ENCODE peak calls at places on chromosomes 4 and X, in nine cellular contexts. One of them, this sample, is unnamed.
A peak's percentile ranks its signal among the peaks of the same experiment; 100 is the strongest.

GRCh38 chrX:150513564-150513963 is 54.9 kb upstream of the MTM1 start:
- DNase-seq in neural progenitor cell: peak; percentile 28
- DNase-seq in heart right ventricle: no peak
- DNase-seq in tibial nerve: no peak
- DNase-seq in choroid plexus epithelial cell: no peak
- DNase-seq in OCI-LY7: no peak
- DNase-seq in heart left ventricle: no peak
- DNase-seq in MCF 10A: no peak
- DNase-seq in bronchial epithelial cell: no peak
- DNase-seq in this sample: no peak

GRCh38 chr4:177351611-177352010 is 41.9 kb downstream of the NEIL3 start:
- DNase-seq in neural progenitor cell: no peak
- DNase-seq in heart right ventricle: no peak
- DNase-seq in tibial nerve: no peak
- DNase-seq in choroid plexus epithelial cell: no peak
- DNase-seq in OCI-LY7: no peak
- DNase-seq in heart left ventricle: no peak
- DNase-seq in MCF 10A: no peak
- DNase-seq in bronchial epithelial cell: no peak
- DNase-seq in this sample: no peak

GRCh38 chr4:21655100-21655499 is 293.5 kb downstream of the KCNIP4 start:
- DNase-seq in neural progenitor cell: no peak
- DNase-seq in heart right ventricle: no peak
- DNase-seq in tibial nerve: no peak
- DNase-seq in choroid plexus epithelial cell: no peak
- DNase-seq in OCI-LY7: no peak
- DNase-seq in heart left ventricle: no peak
- DNase-seq in MCF 10A: no peak
- DNase-seq in bronchial epithelial cell: no peak
- DNase-seq in this sample: no peak

GRCh38 chr4:25367004-25367621 is 9.9 kb upstream of the ANAPC4 start:
- DNase-seq in neural progenitor cell: peak; percentile 46
- DNase-seq in heart right ventricle: no peak
- DNase-seq in tibial nerve: no peak
- DNase-seq in choroid plexus epithelial cell: peak; percentile 77
- DNase-seq in OCI-LY7: peak; percentile 58
- DNase-seq in heart left ventricle: no peak
- DNase-seq in MCF 10A: peak; percentile 58
- DNase-seq in bronchial epithelial cell: peak; percentile 44
- DNase-seq in this sample: no peak

GRCh38 chr4:101345596-101346311 is 1.6 kb downstream of the PPP3CA start:
- DNase-seq in neural progenitor cell: peak; percentile 61
- DNase-seq in heart right ventricle: peak; percentile 69
- DNase-seq in tibial nerve: peak; percentile 43
- DNase-seq in choroid plexus epithelial cell: peak; percentile 54
- DNase-seq in OCI-LY7: peak; percentile 52
- DNase-seq in heart left ventricle: peak; percentile 78
- DNase-seq in MCF 10A: peak; percentile 52
- DNase-seq in bronchial epithelial cell: peak; percentile 11
- DNase-seq in this sample: peak; percentile 36

GRCh38 chr4:40969499-40969898 is 219.7 kb downstream of the NSUN7 start:
- DNase-seq in neural progenitor cell: no peak
- DNase-seq in heart right ventricle: no peak
- DNase-seq in tibial nerve: no peak
- DNase-seq in choroid plexus epithelial cell: peak; percentile 38
- DNase-seq in OCI-LY7: no peak
- DNase-seq in heart left ventricle: no peak
- DNase-seq in MCF 10A: no peak
- DNase-seq in bronchial epithelial cell: no peak
- DNase-seq in this sample: no peak

GRCh38 chr4:183200453-183200852 is 101.4 kb downstream of the WWC2 start:
- DNase-seq in neural progenitor cell: peak; percentile 44
- DNase-seq in heart right ventricle: peak; percentile 63
- DNase-seq in tibial nerve: no peak
- DNase-seq in choroid plexus epithelial cell: peak; percentile 96
- DNase-seq in OCI-LY7: no peak
- DNase-seq in heart left ventricle: peak; percentile 35
- DNase-seq in MCF 10A: peak; percentile 91
- DNase-seq in bronchial epithelial cell: peak; percentile 90
- DNase-seq in this sample: no peak

GRCh38 chrX:40094041-40094899 is 3.5 kb downstream of the BCOR start:
- DNase-seq in neural progenitor cell: peak; percentile 89
- DNase-seq in heart right ventricle: peak; percentile 66
- DNase-seq in tibial nerve: peak; percentile 51
- DNase-seq in choroid plexus epithelial cell: peak; percentile 48
- DNase-seq in OCI-LY7: no peak
- DNase-seq in heart left ventricle: peak; percentile 59
- DNase-seq in MCF 10A: peak; percentile 37
- DNase-seq in bronchial epithelial cell: no peak
- DNase-seq in this sample: no peak

GRCh38 chrX:119919835-119920585 is 23.5 kb downstream of the NKAP start:
- DNase-seq in neural progenitor cell: no peak
- DNase-seq in heart right ventricle: no peak
- DNase-seq in tibial nerve: no peak
- DNase-seq in choroid plexus epithelial cell: no peak
- DNase-seq in OCI-LY7: no peak
- DNase-seq in heart left ventricle: no peak
- DNase-seq in MCF 10A: no peak
- DNase-seq in bronchial epithelial cell: no peak
- DNase-seq in this sample: no peak

GRCh38 chr4:169619518-169619957 is 840 bp upstream of the CLCN3 start:
- DNase-seq in neural progenitor cell: peak; percentile 44
- DNase-seq in heart right ventricle: no peak
- DNase-seq in tibial nerve: peak; percentile 39
- DNase-seq in choroid plexus epithelial cell: peak; percentile 79
- DNase-seq in OCI-LY7: peak; percentile 85
- DNase-seq in heart left ventricle: peak; percentile 35
- DNase-seq in MCF 10A: peak; percentile 76
- DNase-seq in bronchial epithelial cell: peak; percentile 77
- DNase-seq in this sample: no peak

DNA sequence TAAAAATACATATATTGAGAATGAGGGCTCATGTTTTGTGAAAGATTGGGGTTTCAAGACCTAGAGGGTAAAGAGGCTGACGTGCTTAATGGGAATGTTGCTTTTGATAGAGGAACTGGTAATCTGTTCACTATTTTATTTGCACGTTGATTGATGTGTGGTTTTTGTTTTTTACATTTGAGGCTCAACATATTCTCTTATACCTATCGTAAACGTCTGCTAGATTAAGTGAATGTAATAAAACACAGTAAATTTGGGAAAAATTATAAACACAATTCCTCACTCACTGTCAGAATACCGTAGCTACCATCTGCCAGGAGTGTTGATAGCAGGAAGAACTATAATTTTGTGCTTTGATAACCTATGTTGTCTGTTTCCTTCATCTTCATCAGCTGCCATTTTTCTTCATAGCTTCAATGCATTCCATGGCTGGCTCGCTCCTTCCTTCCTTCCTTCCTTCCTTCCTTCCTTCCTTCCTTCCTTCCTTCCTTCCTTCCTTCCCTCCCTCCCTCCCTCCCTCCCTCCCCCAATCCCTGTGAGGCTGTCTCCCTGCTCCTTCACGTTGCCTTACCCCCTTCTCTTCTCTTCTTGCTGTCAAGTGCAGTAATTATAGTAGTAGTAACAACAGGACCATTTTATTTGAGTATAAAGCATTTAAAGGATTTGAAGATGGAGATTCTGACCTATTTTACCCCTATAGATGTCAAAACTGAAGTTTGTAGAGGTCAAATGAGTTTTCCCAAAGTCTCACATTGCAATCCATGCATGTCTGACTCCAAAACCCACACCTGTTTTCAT is 20.3 kb downstream of the KIT start:
- DNase-seq in neural progenitor cell: no peak
- DNase-seq in heart right ventricle: no peak
- DNase-seq in tibial nerve: no peak
- DNase-seq in choroid plexus epithelial cell: no peak
- DNase-seq in OCI-LY7: no peak
- DNase-seq in heart left ventricle: no peak
- DNase-seq in MCF 10A: no peak
- DNase-seq in bronchial epithelial cell: no peak
- DNase-seq in this sample: no peak
- TF ChIP-seq CTCF in neural progenitor cell: no peak
- TF ChIP-seq CTCF in heart right ventricle: no peak
- TF ChIP-seq CTCF in tibial nerve: no peak
- TF ChIP-seq CTCF in choroid plexus epithelial cell: no peak
- TF ChIP-seq CTCF in OCI-LY7: no peak
- TF ChIP-seq CTCF in heart left ventricle: no peak
- TF ChIP-seq CTCF in MCF 10A: no peak
- TF ChIP-seq CTCF in bronchial epithelial cell: no peak
- TF ChIP-seq CTCF in this sample: no peak

DNA sequence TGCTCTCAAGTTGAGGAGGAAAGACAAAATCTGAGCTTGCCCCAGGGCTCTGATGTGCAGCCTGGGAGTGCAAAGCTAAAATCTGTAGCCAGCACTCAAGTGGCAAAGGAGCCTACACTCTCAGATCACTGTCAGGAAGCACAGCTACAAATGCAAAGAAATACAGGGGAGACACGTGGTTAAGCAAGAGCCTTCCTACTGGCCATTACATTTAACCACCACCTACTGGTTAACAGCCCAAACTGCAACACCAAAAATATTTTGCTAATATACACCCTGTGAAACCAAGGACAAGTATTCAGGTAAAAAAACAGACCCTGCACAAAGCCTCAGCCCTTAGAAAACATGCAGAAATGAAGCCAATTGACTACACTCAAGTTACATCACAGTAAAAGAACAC is 170.4 kb upstream of the FGF16 start:
- DNase-seq in neural progenitor cell: no peak
- DNase-seq in heart right ventricle: no peak
- DNase-seq in tibial nerve: no peak
- DNase-seq in choroid plexus epithelial cell: no peak
- DNase-seq in OCI-LY7: peak; percentile 15
- DNase-seq in heart left ventricle: no peak
- DNase-seq in MCF 10A: no peak
- DNase-seq in bronchial epithelial cell: no peak
- DNase-seq in this sample: no peak
- TF ChIP-seq CTCF in neural progenitor cell: peak; percentile 8
- TF ChIP-seq CTCF in heart right ventricle: no peak
- TF ChIP-seq CTCF in tibial nerve: no peak
- TF ChIP-seq CTCF in choroid plexus epithelial cell: no peak
- TF ChIP-seq CTCF in OCI-LY7: peak; percentile 43
- TF ChIP-seq CTCF in heart left ventricle: no peak
- TF ChIP-seq CTCF in MCF 10A: no peak
- TF ChIP-seq CTCF in bronchial epithelial cell: no peak
- TF ChIP-seq CTCF in this sample: no peak

DNA sequence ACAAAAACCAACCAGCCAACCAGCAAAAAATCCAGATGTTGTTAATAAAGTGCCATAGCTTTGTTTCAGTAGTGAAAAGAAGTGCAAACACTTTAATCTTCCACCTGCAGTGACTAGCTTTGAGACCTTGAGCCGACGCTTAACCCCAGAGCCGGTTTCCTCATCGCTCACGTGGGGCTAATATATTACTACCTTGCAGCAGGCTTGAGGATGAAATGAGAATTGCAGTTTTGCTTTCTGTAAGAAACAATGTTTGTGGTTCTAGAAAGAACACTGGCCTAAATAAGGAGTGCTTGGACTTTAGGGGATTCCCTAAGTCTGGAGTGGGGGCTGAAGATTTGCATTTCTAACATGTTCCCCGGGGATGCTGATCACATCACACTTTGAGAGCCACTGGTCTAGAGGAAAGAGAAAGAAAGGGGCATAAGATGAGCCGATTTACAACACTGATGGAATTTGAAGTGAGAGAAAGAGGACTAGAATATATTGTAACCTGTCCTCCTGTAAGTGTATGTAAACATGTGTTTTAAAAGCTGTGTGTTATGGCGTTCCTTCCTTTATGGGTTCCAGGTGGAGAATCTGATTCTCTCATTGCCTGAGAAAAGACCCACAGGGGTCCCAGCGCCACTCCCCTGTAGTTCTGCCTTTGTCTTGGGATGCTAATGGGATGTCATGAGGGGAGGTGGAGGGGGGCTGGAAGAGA is 1.4 kb downstream of the FGF2 start:
- DNase-seq in neural progenitor cell: peak; percentile 85
- DNase-seq in heart right ventricle: no peak
- DNase-seq in tibial nerve: peak; percentile 38
- DNase-seq in choroid plexus epithelial cell: peak; percentile 88
- DNase-seq in OCI-LY7: peak; percentile 39
- DNase-seq in heart left ventricle: no peak
- DNase-seq in MCF 10A: peak; percentile 75
- DNase-seq in bronchial epithelial cell: peak; percentile 48
- DNase-seq in this sample: peak; percentile 39
- TF ChIP-seq CTCF in neural progenitor cell: no peak
- TF ChIP-seq CTCF in heart right ventricle: no peak
- TF ChIP-seq CTCF in tibial nerve: peak; percentile 19
- TF ChIP-seq CTCF in choroid plexus epithelial cell: peak; percentile 41
- TF ChIP-seq CTCF in OCI-LY7: no peak
- TF ChIP-seq CTCF in heart left ventricle: no peak
- TF ChIP-seq CTCF in MCF 10A: no peak
- TF ChIP-seq CTCF in bronchial epithelial cell: no peak
- TF ChIP-seq CTCF in this sample: no peak

GRCh38 chrX:50097121-50097520 is 103.7 kb downstream of the AKAP4 start:
- DNase-seq in neural progenitor cell: no peak
- DNase-seq in heart right ventricle: no peak
- DNase-seq in tibial nerve: no peak
- DNase-seq in choroid plexus epithelial cell: no peak
- DNase-seq in OCI-LY7: no peak
- DNase-seq in heart left ventricle: no peak
- DNase-seq in MCF 10A: no peak
- DNase-seq in bronchial epithelial cell: no peak
- DNase-seq in this sample: no peak

GRCh38 chrX:50098241-50098640 is 102.6 kb downstream of the AKAP4 start:
- DNase-seq in neural progenitor cell: no peak
- DNase-seq in heart right ventricle: no peak
- DNase-seq in tibial nerve: no peak
- DNase-seq in choroid plexus epithelial cell: no peak
- DNase-seq in OCI-LY7: no peak
- DNase-seq in heart left ventricle: no peak
- DNase-seq in MCF 10A: no peak
- DNase-seq in bronchial epithelial cell: no peak
- DNase-seq in this sample: no peak

GRCh38 chrX:50098749-50099148 is 102.1 kb downstream of the AKAP4 start:
- DNase-seq in neural progenitor cell: no peak
- DNase-seq in heart right ventricle: no peak
- DNase-seq in tibial nerve: no peak
- DNase-seq in choroid plexus epithelial cell: no peak
- DNase-seq in OCI-LY7: no peak
- DNase-seq in heart left ventricle: no peak
- DNase-seq in MCF 10A: no peak
- DNase-seq in bronchial epithelial cell: no peak
- DNase-seq in this sample: no peak

GRCh38 chrX:50103866-50104566 is 96.8 kb downstream of the AKAP4 start:
- DNase-seq in neural progenitor cell: no peak
- DNase-seq in heart right ventricle: no peak
- DNase-seq in tibial nerve: no peak
- DNase-seq in choroid plexus epithelial cell: peak; percentile 18
- DNase-seq in OCI-LY7: no peak
- DNase-seq in heart left ventricle: no peak
- DNase-seq in MCF 10A: no peak
- DNase-seq in bronchial epithelial cell: no peak
- DNase-seq in this sample: no peak

DNA sequence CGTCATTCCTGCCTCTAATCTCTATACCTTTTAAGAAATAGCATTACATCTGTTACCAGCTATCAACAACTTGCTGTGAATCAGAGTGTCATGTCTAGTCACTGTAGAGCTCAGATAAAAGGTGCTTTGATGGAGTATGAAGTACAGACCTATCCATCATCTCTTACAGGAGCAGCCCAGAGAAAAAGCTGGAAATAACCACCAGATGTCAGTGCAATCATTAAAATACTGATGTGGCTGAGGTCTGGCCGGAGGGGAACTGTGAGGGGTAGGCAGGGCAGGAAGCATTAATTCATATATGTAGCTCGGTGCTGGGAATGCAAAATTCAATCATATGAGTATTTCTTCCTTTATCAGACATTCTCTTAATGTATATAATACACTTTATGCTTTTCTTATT is 100.6 kb downstream of the AKAP4 start:
- DNase-seq in neural progenitor cell: peak; percentile 23
- DNase-seq in heart right ventricle: no peak
- DNase-seq in tibial nerve: peak; percentile 7
- DNase-seq in choroid plexus epithelial cell: peak; percentile 28
- DNase-seq in OCI-LY7: peak; percentile 17
- DNase-seq in heart left ventricle: no peak
- DNase-seq in MCF 10A: peak; percentile 8
- DNase-seq in bronchial epithelial cell: peak; percentile 9
- DNase-seq in this sample: no peak
- TF ChIP-seq CTCF in neural progenitor cell: peak; percentile 48
- TF ChIP-seq CTCF in heart right ventricle: peak; percentile 33
- TF ChIP-seq CTCF in tibial nerve: no peak
- TF ChIP-seq CTCF in choroid plexus epithelial cell: peak; percentile 41
- TF ChIP-seq CTCF in OCI-LY7: peak; percentile 61
- TF ChIP-seq CTCF in heart left ventricle: peak; percentile 42
- TF ChIP-seq CTCF in MCF 10A: peak; percentile 13
- TF ChIP-seq CTCF in bronchial epithelial cell: peak; percentile 15
- TF ChIP-seq CTCF in this sample: no peak